ENCODE peak calls at places on chromosomes 4 and X, in nine cellular contexts. S is tibial nerve; N is right cardiac atrium; E is CD4-positive, alpha-beta memory T cell; M is thyroid gland; I is Karpas-422; J is CD8-positive, alpha-beta memory T cell; H is PC-3; F is SK-N-SH. X is an unnamed sample. For H3K27me3, the result is how much of the 10 kb centered on the place peaks cover.

GRCh38 chr4:48033825-48034413 is 17.3 kb downstream of the NIPAL1 start:
- DNase-seq in N (no peak), J (peak), E (peak), I (peak), S (no peak), M (peak), H (peak), F (peak), X (no peak)

GRCh38 chrX:110146521-110146920 is 143.6 kb downstream of the TMEM164 start:
- DNase-seq in H (peak), N (no peak), J (peak), I (peak), F (peak), M (no peak), S (no peak), E (peak), X (no peak)

GRCh38 chr4:67167849-67168248 is 377.5 kb downstream of the CENPC start:
- DNase-seq in E (no peak), F (no peak), S (no peak), J (no peak), M (no peak), N (no peak), H (no peak), I (no peak), X (no peak)

GRCh38 chr4:40940317-40940720 is 190.6 kb downstream of the NSUN7 start:
- DNase-seq in I (no peak), H (no peak), M (peak), J (no peak), S (peak), E (no peak), F (no peak), N (peak), X (no peak)

GRCh38 chr4:120724656-120725055 is 197.9 kb downstream of the PRDM5 start:
- DNase-seq in I (no peak), M (no peak), N (no peak), J (no peak), H (no peak), S (no peak), E (no peak), F (no peak), X (no peak)

GRCh38 chr4:53686521-53686920 is 95.2 kb upstream of the LNX1 start:
- DNase-seq in J (no peak), H (no peak), E (no peak), I (no peak), F (no peak), M (no peak), S (no peak), N (no peak), X (no peak)

GRCh38 chr4:130524057-130524456 is 1428.1 kb downstream of the C4orf33 start:
- DNase-seq in I (no peak), J (no peak), H (no peak), F (no peak), S (no peak), M (no peak), E (no peak), N (no peak), X (no peak)

GRCh38 chrX:8820910-8821527 is 19.8 kb upstream of the FAM9A start:
- DNase-seq in H (peak), E (no peak), J (no peak), S (no peak), F (no peak), N (no peak), I (no peak), M (no peak), X (no peak)

GRCh38 chr4:2250003-2250763 is 8.3 kb upstream of the HAUS3 start:
- DNase-seq in I (no peak), F (peak), H (no peak), N (no peak), J (no peak), S (no peak), E (peak), M (no peak), X (no peak)

DNA sequence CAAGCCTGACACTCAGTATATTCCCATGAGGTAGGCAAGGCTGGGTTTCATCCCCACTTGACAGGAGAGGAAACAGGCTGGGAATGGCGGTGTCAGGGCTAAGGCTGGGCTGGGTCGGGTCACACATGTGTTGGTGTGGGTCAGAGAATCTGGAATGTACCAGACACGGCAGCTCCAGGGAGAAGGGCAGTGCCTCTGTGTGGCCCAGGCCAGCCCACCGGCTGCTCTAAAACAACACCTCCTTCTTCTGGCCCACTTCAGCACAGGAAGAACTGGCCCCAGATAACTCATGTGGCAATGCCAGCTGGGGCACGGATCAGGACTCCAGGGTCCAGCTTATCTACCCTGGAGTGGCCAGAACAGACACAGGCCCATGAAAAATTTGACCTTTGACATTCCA is 6.3 kb downstream of the HAUS7 start:
- DNase-seq in E (no peak), S (no peak), N (no peak), F (no peak), H (no peak), J (no peak), I (no peak), M (peak), X (no peak)
- H3K27me3 ChIP-seq in E (under half), S (under half), N (under half), F (under half), H (under half), J (under half), I (under half), M (under half), X (under half)

DNA sequence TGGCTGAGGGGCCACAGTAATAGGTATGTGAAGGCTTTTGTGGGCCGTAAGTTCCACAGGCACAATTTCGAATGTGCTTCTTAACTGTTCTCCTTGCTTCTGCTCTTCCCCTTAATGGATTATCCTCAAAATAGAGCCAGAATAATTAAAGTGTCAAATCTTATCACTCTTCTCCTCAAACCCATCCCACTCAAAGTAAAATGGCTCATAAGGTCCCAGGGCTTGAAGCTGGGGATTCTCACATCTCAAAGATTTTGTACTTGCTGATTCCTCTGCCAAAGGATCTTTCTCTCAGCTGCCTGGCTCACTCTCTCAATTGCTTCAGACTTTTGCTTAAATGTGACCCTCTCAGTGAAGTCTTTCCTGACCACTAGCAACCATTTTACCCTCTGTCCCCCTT is 16.6 kb downstream of the ADAMTS3 start:
- DNase-seq in M (no peak), N (no peak), J (no peak), H (no peak), F (no peak), I (no peak), S (no peak), E (no peak), X (no peak)
- H3K27me3 ChIP-seq in M (under half), N (under half), J (under half), H (under half), F (under half), I (under half), S (under half), E (under half), X (under half)

GRCh38 chr4:132646186-132646585 is 502.9 kb upstream of the PCDH10 start:
- DNase-seq in E (no peak), M (no peak), H (peak), I (peak), N (no peak), F (no peak), J (no peak), S (no peak), X (no peak)
- H3K27me3 ChIP-seq in E (under half), M (under half), H (under half), I (under half), N (under half), F (under half), J (under half), S (under half), X (under half)

GRCh38 chrX:31800219-31800618 is 728.4 kb upstream of the FTHL17 start:
- DNase-seq in H (no peak), J (no peak), N (no peak), F (no peak), S (no peak), I (no peak), E (no peak), M (no peak), X (no peak)
- H3K27me3 ChIP-seq in H (under half), J (under half), N (under half), F (under half), S (under half), I (under half), E (under half), M (under half), X (under half)

GRCh38 chrX:141969706-141970105 is 66.0 kb downstream of the MAGEC1 start:
- DNase-seq in F (no peak), H (no peak), E (no peak), N (no peak), M (no peak), S (no peak), J (no peak), I (no peak), X (no peak)
- H3K27me3 ChIP-seq in F (under half), H (under half), E (under half), N (under half), M (under half), S (under half), J (under half), I (under half), X (under half)